ENCODE peak calls at places on chromosome 21, in ten cellular contexts. One of them, this sample, is unnamed.

GRCh38 chr21:17466166-17466565 is 46.7 kb upstream of the CXADR start:
- DNase-seq in brain microvascular endothelial cell: peak; percentile 79
- DNase-seq in dorsolateral prefrontal cortex: no peak
- DNase-seq in A673: no peak
- DNase-seq in epithelial cell of proximal tubule: no peak
- DNase-seq in SJSA1: no peak
- DNase-seq in HCT116: no peak
- DNase-seq in Peyer's patch: no peak
- DNase-seq in skeletal muscle cell: no peak
- DNase-seq in cardiac fibroblast: peak; percentile 60
- DNase-seq in this sample: peak; percentile 64

GRCh38 chr21:22062472-22063139 is 1064.4 kb downstream of the NCAM2 start:
- DNase-seq in dorsolateral prefrontal cortex: no peak
- DNase-seq in HCT116: no peak
- DNase-seq in Peyer's patch: no peak
- DNase-seq in skeletal muscle cell: no peak
- DNase-seq in epithelial cell of proximal tubule: no peak
- DNase-seq in brain microvascular endothelial cell: no peak
- DNase-seq in A673: no peak
- DNase-seq in cardiac fibroblast: no peak
- DNase-seq in SJSA1: no peak
- DNase-seq in this sample: peak; percentile 18

GRCh38 chr21:25350056-25350455 is 257.2 kb downstream of the MRPL39 start:
- DNase-seq in dorsolateral prefrontal cortex: no peak
- DNase-seq in epithelial cell of proximal tubule: no peak
- DNase-seq in skeletal muscle cell: no peak
- DNase-seq in cardiac fibroblast: peak; percentile 76
- DNase-seq in Peyer's patch: no peak
- DNase-seq in A673: peak; percentile 39
- DNase-seq in SJSA1: peak; percentile 61
- DNase-seq in HCT116: no peak
- DNase-seq in brain microvascular endothelial cell: peak; percentile 71
- DNase-seq in this sample: peak; percentile 12

GRCh38 chr21:15631342-15631741 is 98.4 kb upstream of the USP25 start:
- DNase-seq in Peyer's patch: no peak
- DNase-seq in cardiac fibroblast: peak; percentile 79
- DNase-seq in epithelial cell of proximal tubule: no peak
- DNase-seq in dorsolateral prefrontal cortex: no peak
- DNase-seq in HCT116: no peak
- DNase-seq in brain microvascular endothelial cell: peak; percentile 55
- DNase-seq in SJSA1: no peak
- DNase-seq in skeletal muscle cell: no peak
- DNase-seq in A673: no peak
- DNase-seq in this sample: peak; percentile 43

GRCh38 chr21:15935530-15935929 is 205.7 kb downstream of the USP25 start:
- DNase-seq in brain microvascular endothelial cell: no peak
- DNase-seq in SJSA1: no peak
- DNase-seq in skeletal muscle cell: no peak
- DNase-seq in epithelial cell of proximal tubule: peak; percentile 26
- DNase-seq in A673: no peak
- DNase-seq in HCT116: no peak
- DNase-seq in Peyer's patch: no peak
- DNase-seq in cardiac fibroblast: peak; percentile 38
- DNase-seq in dorsolateral prefrontal cortex: no peak
- DNase-seq in this sample: no peak

GRCh38 chr21:18384771-18385170 is 18.8 kb downstream of the TMPRSS15 start:
- DNase-seq in brain microvascular endothelial cell: no peak
- DNase-seq in dorsolateral prefrontal cortex: no peak
- DNase-seq in cardiac fibroblast: peak; percentile 6
- DNase-seq in SJSA1: no peak
- DNase-seq in HCT116: no peak
- DNase-seq in skeletal muscle cell: no peak
- DNase-seq in A673: peak; percentile 51
- DNase-seq in epithelial cell of proximal tubule: no peak
- DNase-seq in Peyer's patch: no peak
- DNase-seq in this sample: peak; percentile 53

GRCh38 chr21:25528511-25528910 is 78.8 kb downstream of the MRPL39 start:
- DNase-seq in skeletal muscle cell: no peak
- DNase-seq in brain microvascular endothelial cell: no peak
- DNase-seq in SJSA1: no peak
- DNase-seq in HCT116: no peak
- DNase-seq in cardiac fibroblast: no peak
- DNase-seq in A673: peak; percentile 38
- DNase-seq in epithelial cell of proximal tubule: peak; percentile 61
- DNase-seq in dorsolateral prefrontal cortex: no peak
- DNase-seq in Peyer's patch: no peak
- DNase-seq in this sample: no peak

GRCh38 chr21:31609081-31609480 is 50.4 kb upstream of the SOD1 start:
- DNase-seq in Peyer's patch: no peak
- DNase-seq in dorsolateral prefrontal cortex: no peak
- DNase-seq in brain microvascular endothelial cell: no peak
- DNase-seq in cardiac fibroblast: no peak
- DNase-seq in HCT116: no peak
- DNase-seq in A673: no peak
- DNase-seq in epithelial cell of proximal tubule: no peak
- DNase-seq in skeletal muscle cell: peak; percentile 15
- DNase-seq in SJSA1: no peak
- DNase-seq in this sample: no peak

GRCh38 chr21:28641731-28642130 is 350.9 kb downstream of the LTN1 start:
- DNase-seq in skeletal muscle cell: no peak
- DNase-seq in epithelial cell of proximal tubule: no peak
- DNase-seq in Peyer's patch: no peak
- DNase-seq in SJSA1: no peak
- DNase-seq in cardiac fibroblast: no peak
- DNase-seq in HCT116: no peak
- DNase-seq in dorsolateral prefrontal cortex: no peak
- DNase-seq in A673: no peak
- DNase-seq in brain microvascular endothelial cell: no peak
- DNase-seq in this sample: no peak

GRCh38 chr21:28640326-28640725 is 352.4 kb downstream of the LTN1 start:
- DNase-seq in epithelial cell of proximal tubule: no peak
- DNase-seq in A673: no peak
- DNase-seq in dorsolateral prefrontal cortex: no peak
- DNase-seq in HCT116: no peak
- DNase-seq in cardiac fibroblast: peak; percentile 21
- DNase-seq in brain microvascular endothelial cell: no peak
- DNase-seq in Peyer's patch: no peak
- DNase-seq in SJSA1: no peak
- DNase-seq in skeletal muscle cell: no peak
- DNase-seq in this sample: no peak

GRCh38 chr21:28636988-28637691 is 355.5 kb downstream of the LTN1 start:
- DNase-seq in HCT116: no peak
- DNase-seq in cardiac fibroblast: peak; percentile 94
- DNase-seq in brain microvascular endothelial cell: peak; percentile 93
- DNase-seq in Peyer's patch: no peak
- DNase-seq in epithelial cell of proximal tubule: no peak
- DNase-seq in SJSA1: peak; percentile 70
- DNase-seq in skeletal muscle cell: peak; percentile 64
- DNase-seq in dorsolateral prefrontal cortex: no peak
- DNase-seq in A673: no peak
- DNase-seq in this sample: no peak

GRCh38 chr21:28642891-28643290 is 349.8 kb downstream of the LTN1 start:
- DNase-seq in brain microvascular endothelial cell: no peak
- DNase-seq in A673: no peak
- DNase-seq in dorsolateral prefrontal cortex: no peak
- DNase-seq in skeletal muscle cell: no peak
- DNase-seq in cardiac fibroblast: no peak
- DNase-seq in epithelial cell of proximal tubule: no peak
- DNase-seq in Peyer's patch: no peak
- DNase-seq in SJSA1: no peak
- DNase-seq in HCT116: no peak
- DNase-seq in this sample: no peak

GRCh38 chr21:28639742-28640141 is 352.9 kb downstream of the LTN1 start:
- DNase-seq in cardiac fibroblast: peak; percentile 46
- DNase-seq in dorsolateral prefrontal cortex: no peak
- DNase-seq in A673: peak; percentile 29
- DNase-seq in SJSA1: no peak
- DNase-seq in epithelial cell of proximal tubule: no peak
- DNase-seq in HCT116: no peak
- DNase-seq in brain microvascular endothelial cell: no peak
- DNase-seq in Peyer's patch: no peak
- DNase-seq in skeletal muscle cell: peak; percentile 45
- DNase-seq in this sample: no peak
- H3K4me3 ChIP-seq in cardiac fibroblast: no peak overlapping the region
- H3K4me3 ChIP-seq in dorsolateral prefrontal cortex: no peak overlapping the region
- H3K4me3 ChIP-seq in A673: no peak overlapping the region
- H3K4me3 ChIP-seq in SJSA1: no peak overlapping the region
- H3K4me3 ChIP-seq in epithelial cell of proximal tubule: no peak overlapping the region
- H3K4me3 ChIP-seq in HCT116: no peak overlapping the region
- H3K4me3 ChIP-seq in brain microvascular endothelial cell: no peak overlapping the region
- H3K4me3 ChIP-seq in Peyer's patch: no peak overlapping the region
- H3K4me3 ChIP-seq in skeletal muscle cell: no peak overlapping the region
- H3K4me3 ChIP-seq in this sample: no peak overlapping the region

GRCh38 chr21:45971487-45972352 is 9.8 kb upstream of the COL6A1 start:
- DNase-seq in Peyer's patch: no peak
- DNase-seq in skeletal muscle cell: no peak
- DNase-seq in dorsolateral prefrontal cortex: no peak
- DNase-seq in HCT116: no peak
- DNase-seq in brain microvascular endothelial cell: no peak
- DNase-seq in epithelial cell of proximal tubule: no peak
- DNase-seq in SJSA1: peak; percentile 76
- DNase-seq in cardiac fibroblast: peak; percentile 90
- DNase-seq in A673: peak; percentile 67
- DNase-seq in this sample: peak; percentile 67

GRCh38 chr21:45974073-45975016 is 7.2 kb upstream of the COL6A1 start:
- DNase-seq in HCT116: peak; percentile 36
- DNase-seq in dorsolateral prefrontal cortex: no peak
- DNase-seq in A673: no peak
- DNase-seq in cardiac fibroblast: peak; percentile 75
- DNase-seq in skeletal muscle cell: no peak
- DNase-seq in epithelial cell of proximal tubule: no peak
- DNase-seq in SJSA1: peak; percentile 90
- DNase-seq in brain microvascular endothelial cell: peak; percentile 44
- DNase-seq in Peyer's patch: no peak
- DNase-seq in this sample: peak; percentile 64

GRCh38 chr21:45973475-45974072 is 8.0 kb upstream of the COL6A1 start:
- DNase-seq in HCT116: peak; percentile 35
- DNase-seq in SJSA1: peak; percentile 92
- DNase-seq in skeletal muscle cell: peak; percentile 68
- DNase-seq in A673: peak; percentile 92
- DNase-seq in dorsolateral prefrontal cortex: peak; percentile 53
- DNase-seq in epithelial cell of proximal tubule: no peak
- DNase-seq in Peyer's patch: peak; percentile 67
- DNase-seq in brain microvascular endothelial cell: peak; percentile 81
- DNase-seq in cardiac fibroblast: peak; percentile 90
- DNase-seq in this sample: peak; percentile 91

GRCh38 chr21:45972353-45972715 is 9.2 kb upstream of the COL6A1 start:
- DNase-seq in epithelial cell of proximal tubule: no peak
- DNase-seq in HCT116: no peak
- DNase-seq in skeletal muscle cell: no peak
- DNase-seq in cardiac fibroblast: peak; percentile 41
- DNase-seq in dorsolateral prefrontal cortex: no peak
- DNase-seq in Peyer's patch: no peak
- DNase-seq in A673: no peak
- DNase-seq in SJSA1: peak; percentile 55
- DNase-seq in brain microvascular endothelial cell: no peak
- DNase-seq in this sample: peak; percentile 39

DNA sequence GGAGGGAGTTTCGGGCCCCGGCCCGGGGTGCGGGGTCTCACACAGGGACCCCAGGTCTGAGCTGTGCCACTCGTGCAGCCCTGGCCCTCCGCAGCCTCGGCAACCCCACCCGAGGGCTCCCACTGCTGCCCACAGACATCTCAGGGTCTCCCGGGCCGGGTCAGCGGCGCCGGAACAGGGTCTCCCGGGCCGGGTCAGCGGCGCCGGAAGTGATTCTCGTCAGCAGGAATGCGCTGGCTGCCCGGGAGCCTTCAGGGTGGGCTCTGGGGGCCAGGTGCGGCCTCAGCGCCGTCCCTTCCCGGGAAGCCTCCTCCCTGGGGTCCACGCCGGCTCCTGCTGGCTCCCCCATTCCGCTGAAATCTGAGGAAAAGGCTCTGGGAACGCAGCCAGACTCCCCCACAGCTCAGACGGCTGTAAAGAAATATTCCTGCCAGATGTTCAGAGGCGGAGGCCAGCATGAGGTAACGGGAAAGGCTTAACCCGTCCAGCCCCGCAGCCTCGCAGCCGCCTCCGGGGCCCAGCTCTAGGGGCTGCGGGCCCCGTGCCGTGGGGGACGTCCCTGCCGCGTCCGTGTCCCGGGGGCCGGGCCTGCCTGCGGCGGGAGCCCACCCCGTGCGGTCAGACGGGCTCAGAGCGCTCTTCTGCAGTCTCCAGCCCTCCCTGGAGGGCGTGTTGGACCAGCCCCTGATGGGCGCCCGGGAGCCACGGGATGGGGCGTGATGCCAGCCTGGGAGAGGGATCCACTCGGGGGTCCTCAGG is 8.7 kb upstream of the COL6A1 start:
- DNase-seq in dorsolateral prefrontal cortex: no peak
- DNase-seq in HCT116: no peak
- DNase-seq in Peyer's patch: no peak
- DNase-seq in epithelial cell of proximal tubule: no peak
- DNase-seq in brain microvascular endothelial cell: peak; percentile 70
- DNase-seq in cardiac fibroblast: peak; percentile 93
- DNase-seq in A673: peak; percentile 75
- DNase-seq in SJSA1: peak; percentile 81
- DNase-seq in skeletal muscle cell: peak; percentile 84
- DNase-seq in this sample: peak; percentile 91
- H3K4me3 ChIP-seq in dorsolateral prefrontal cortex: peak overlapping the region; percentile 74
- H3K4me3 ChIP-seq in HCT116: peak overlapping the region; percentile 47
- H3K4me3 ChIP-seq in Peyer's patch: peak overlapping the region; percentile 51
- H3K4me3 ChIP-seq in epithelial cell of proximal tubule: peak overlapping the region; percentile 58
- H3K4me3 ChIP-seq in brain microvascular endothelial cell: peak overlapping the region; percentile 48
- H3K4me3 ChIP-seq in cardiac fibroblast: peak overlapping the region; percentile 47
- H3K4me3 ChIP-seq in A673: peak overlapping the region; percentile 45
- H3K4me3 ChIP-seq in SJSA1: peak overlapping the region; percentile 36
- H3K4me3 ChIP-seq in skeletal muscle cell: peak overlapping the region; percentile 38
- H3K4me3 ChIP-seq in this sample: peak overlapping the region; percentile 23

DNA sequence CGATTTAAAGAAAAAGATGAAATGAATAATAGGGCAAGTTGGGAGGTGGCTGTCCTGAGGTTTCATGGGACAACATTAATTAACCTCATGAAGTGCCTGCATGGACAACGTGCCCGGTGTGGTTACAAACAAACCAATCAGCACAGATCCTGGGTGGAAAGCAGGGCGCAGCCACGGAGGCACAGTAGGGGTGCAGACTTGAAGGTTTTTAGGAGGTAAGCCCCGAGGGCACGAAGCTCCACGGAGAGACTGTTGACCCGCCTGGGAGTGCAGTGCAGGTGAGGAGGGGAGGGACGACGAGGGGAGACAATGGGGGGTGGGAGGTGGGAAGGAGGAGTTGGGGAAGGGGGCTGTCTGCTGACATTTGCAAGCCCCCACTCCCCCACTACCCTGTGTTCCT is 2.3 kb upstream of the RIPK4 start:
- DNase-seq in Peyer's patch: no peak
- DNase-seq in SJSA1: no peak
- DNase-seq in dorsolateral prefrontal cortex: no peak
- DNase-seq in brain microvascular endothelial cell: no peak
- DNase-seq in epithelial cell of proximal tubule: no peak
- DNase-seq in A673: no peak
- DNase-seq in skeletal muscle cell: no peak
- DNase-seq in HCT116: no peak
- DNase-seq in cardiac fibroblast: no peak
- DNase-seq in this sample: peak; percentile 20
- H3K4me3 ChIP-seq in Peyer's patch: no peak overlapping the region
- H3K4me3 ChIP-seq in SJSA1: peak overlapping the region; percentile 19
- H3K4me3 ChIP-seq in dorsolateral prefrontal cortex: no peak overlapping the region
- H3K4me3 ChIP-seq in brain microvascular endothelial cell: no peak overlapping the region
- H3K4me3 ChIP-seq in epithelial cell of proximal tubule: peak overlapping the region; percentile 90
- H3K4me3 ChIP-seq in A673: peak overlapping the region; percentile 70
- H3K4me3 ChIP-seq in skeletal muscle cell: peak overlapping the region; percentile 40
- H3K4me3 ChIP-seq in HCT116: peak overlapping the region; percentile 74
- H3K4me3 ChIP-seq in cardiac fibroblast: peak overlapping the region; percentile 25
- H3K4me3 ChIP-seq in this sample: no peak overlapping the region

GRCh38 chr21:34180406-34180805 is 107.0 kb downstream of the MRPS6 start:
- DNase-seq in dorsolateral prefrontal cortex: no peak
- DNase-seq in HCT116: no peak
- DNase-seq in skeletal muscle cell: no peak
- DNase-seq in cardiac fibroblast: no peak
- DNase-seq in A673: no peak
- DNase-seq in Peyer's patch: no peak
- DNase-seq in brain microvascular endothelial cell: no peak
- DNase-seq in epithelial cell of proximal tubule: no peak
- DNase-seq in SJSA1: no peak
- DNase-seq in this sample: no peak

GRCh38 chr21:34181418-34181817 is 108.0 kb downstream of the MRPS6 start:
- DNase-seq in A673: no peak
- DNase-seq in dorsolateral prefrontal cortex: no peak
- DNase-seq in brain microvascular endothelial cell: no peak
- DNase-seq in Peyer's patch: no peak
- DNase-seq in HCT116: no peak
- DNase-seq in skeletal muscle cell: no peak
- DNase-seq in epithelial cell of proximal tubule: no peak
- DNase-seq in SJSA1: no peak
- DNase-seq in cardiac fibroblast: no peak
- DNase-seq in this sample: no peak

GRCh38 chr21:34179204-34179935 is 106.0 kb downstream of the MRPS6 start:
- DNase-seq in brain microvascular endothelial cell: no peak
- DNase-seq in A673: no peak
- DNase-seq in epithelial cell of proximal tubule: no peak
- DNase-seq in Peyer's patch: no peak
- DNase-seq in dorsolateral prefrontal cortex: no peak
- DNase-seq in skeletal muscle cell: no peak
- DNase-seq in cardiac fibroblast: no peak
- DNase-seq in SJSA1: no peak
- DNase-seq in HCT116: no peak
- DNase-seq in this sample: no peak

GRCh38 chr21:34182436-34182835 is 109.1 kb downstream of the MRPS6 start:
- DNase-seq in SJSA1: no peak
- DNase-seq in A673: no peak
- DNase-seq in brain microvascular endothelial cell: no peak
- DNase-seq in epithelial cell of proximal tubule: no peak
- DNase-seq in dorsolateral prefrontal cortex: no peak
- DNase-seq in skeletal muscle cell: no peak
- DNase-seq in cardiac fibroblast: no peak
- DNase-seq in Peyer's patch: no peak
- DNase-seq in HCT116: no peak
- DNase-seq in this sample: no peak

GRCh38 chr21:34180826-34181359 is 107.5 kb downstream of the MRPS6 start:
- DNase-seq in SJSA1: no peak
- DNase-seq in cardiac fibroblast: no peak
- DNase-seq in A673: no peak
- DNase-seq in brain microvascular endothelial cell: no peak
- DNase-seq in skeletal muscle cell: no peak
- DNase-seq in HCT116: no peak
- DNase-seq in Peyer's patch: no peak
- DNase-seq in epithelial cell of proximal tubule: no peak
- DNase-seq in dorsolateral prefrontal cortex: no peak
- DNase-seq in this sample: no peak
- H3K4me3 ChIP-seq in SJSA1: no peak overlapping the region
- H3K4me3 ChIP-seq in cardiac fibroblast: no peak overlapping the region
- H3K4me3 ChIP-seq in A673: no peak overlapping the region
- H3K4me3 ChIP-seq in brain microvascular endothelial cell: peak overlapping the region; percentile 27
- H3K4me3 ChIP-seq in skeletal muscle cell: no peak overlapping the region
- H3K4me3 ChIP-seq in HCT116: no peak overlapping the region
- H3K4me3 ChIP-seq in Peyer's patch: no peak overlapping the region
- H3K4me3 ChIP-seq in epithelial cell of proximal tubule: no peak overlapping the region
- H3K4me3 ChIP-seq in dorsolateral prefrontal cortex: peak overlapping the region; percentile 49
- H3K4me3 ChIP-seq in this sample: no peak overlapping the region

This sample was measured in hepatocyte.